ENCODE peak calls at places on chromosome 10, in five cellular contexts. One of them, this sample, is unnamed.

GRCh38 chr10:94197241-94197640 is 165.5 kb downstream of the NOC3L start:
- DNase-seq in A549: no peak
- DNase-seq in GM12878: no peak
- DNase-seq in endothelial cell of umbilical vein: no peak
- DNase-seq in HCT116: no peak
- DNase-seq in this sample: no peak

GRCh38 chr10:31318854-31319601 is at the start of gene ZEB1:
- DNase-seq in A549: peak
- DNase-seq in GM12878: no peak
- DNase-seq in endothelial cell of umbilical vein: peak
- DNase-seq in HCT116: peak
- DNase-seq in this sample: peak

GRCh38 chr10:15540729-15541128 is 169.6 kb upstream of the FAM171A1 start:
- DNase-seq in A549: no peak
- DNase-seq in GM12878: no peak
- DNase-seq in endothelial cell of umbilical vein: no peak
- DNase-seq in HCT116: no peak
- DNase-seq in this sample: no peak

GRCh38 chr10:120702032-120702431 is 149.1 kb upstream of the WDR11 start:
- DNase-seq in A549: no peak
- DNase-seq in GM12878: no peak
- DNase-seq in endothelial cell of umbilical vein: no peak
- DNase-seq in HCT116: no peak
- DNase-seq in this sample: no peak

GRCh38 chr10:14674376-14675050 is 100.2 kb downstream of the FAM107B start:
- DNase-seq in A549: no peak
- DNase-seq in GM12878: no peak
- DNase-seq in endothelial cell of umbilical vein: no peak
- DNase-seq in HCT116: no peak
- DNase-seq in this sample: no peak

GRCh38 chr10:14397069-14397468 is 66.3 kb upstream of the FRMD4A start:
- DNase-seq in A549: no peak
- DNase-seq in GM12878: no peak
- DNase-seq in endothelial cell of umbilical vein: no peak
- DNase-seq in HCT116: no peak
- DNase-seq in this sample: no peak

GRCh38 chr10:133349577-133350011 is 2.4 kb downstream of the PRAP1 start:
- DNase-seq in A549: no peak
- DNase-seq in GM12878: no peak
- DNase-seq in endothelial cell of umbilical vein: no peak
- DNase-seq in HCT116: no peak
- DNase-seq in this sample: no peak

GRCh38 chr10:84335516-84335915 is 7.1 kb downstream of the CCSER2 start:
- DNase-seq in A549: no peak
- DNase-seq in GM12878: no peak
- DNase-seq in endothelial cell of umbilical vein: no peak
- DNase-seq in HCT116: no peak
- DNase-seq in this sample: peak

GRCh38 chr10:86258940-86259339 is 107.7 kb downstream of the GRID1 start:
- DNase-seq in A549: no peak
- DNase-seq in GM12878: no peak
- DNase-seq in endothelial cell of umbilical vein: no peak
- DNase-seq in HCT116: no peak
- DNase-seq in this sample: no peak

GRCh38 chr10:121236621-121237020 is 361.6 kb downstream of the FGFR2 start:
- DNase-seq in A549: no peak
- DNase-seq in GM12878: no peak
- DNase-seq in endothelial cell of umbilical vein: no peak
- DNase-seq in HCT116: peak
- DNase-seq in this sample: no peak

GRCh38 chr10:15046626-15047025 is 2.9 kb downstream of the OLAH start:
- DNase-seq in A549: no peak
- DNase-seq in GM12878: no peak
- DNase-seq in endothelial cell of umbilical vein: no peak
- DNase-seq in HCT116: no peak
- DNase-seq in this sample: no peak

GRCh38 chr10:133013478-133013877 is 71.1 kb upstream of the CFAP46 start:
- DNase-seq in A549: no peak
- DNase-seq in GM12878: no peak
- DNase-seq in endothelial cell of umbilical vein: no peak
- DNase-seq in HCT116: no peak
- DNase-seq in this sample: peak

DNA sequence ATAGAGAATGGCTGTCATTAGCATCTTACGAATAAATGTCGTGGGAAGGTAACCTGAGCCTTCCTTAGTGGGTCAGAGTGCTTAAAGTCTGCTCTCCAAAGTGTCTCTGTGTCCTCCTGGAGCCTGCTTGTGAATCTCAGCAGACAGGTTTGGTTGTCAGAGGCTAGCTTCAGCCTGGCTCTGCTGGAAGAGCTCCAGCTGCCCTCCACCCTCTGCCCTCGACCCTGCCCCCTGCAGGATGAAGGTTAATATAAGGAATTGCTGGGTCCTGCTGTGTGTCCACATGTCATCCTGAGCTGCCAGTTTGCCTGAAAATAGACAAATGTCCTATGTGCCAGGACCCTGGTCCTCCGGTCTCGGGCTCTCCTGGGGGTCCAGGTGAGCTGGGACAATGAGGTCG is 33.5 kb downstream of the FAM241B start:
- DNase-seq in A549: peak
- DNase-seq in GM12878: no peak
- DNase-seq in endothelial cell of umbilical vein: no peak
- DNase-seq in HCT116: no peak
- DNase-seq in this sample: peak
- TF ChIP-seq CTCF in A549: no peak
- TF ChIP-seq CTCF in GM12878: no peak
- TF ChIP-seq CTCF in endothelial cell of umbilical vein: no peak
- TF ChIP-seq CTCF in HCT116: no peak
- TF ChIP-seq CTCF in this sample: peak

GRCh38 chr10:68879628-68880027 is 21.5 kb upstream of the DDX50 start:
- DNase-seq in A549: no peak
- DNase-seq in GM12878: no peak
- DNase-seq in endothelial cell of umbilical vein: no peak
- DNase-seq in HCT116: no peak
- DNase-seq in this sample: no peak
- TF ChIP-seq MAX in A549: no peak
- TF ChIP-seq MAX in GM12878: no peak
- TF ChIP-seq MAX in endothelial cell of umbilical vein: no peak
- TF ChIP-seq MAX in HCT116: no peak
- TF ChIP-seq MAX in this sample: no peak

DNA sequence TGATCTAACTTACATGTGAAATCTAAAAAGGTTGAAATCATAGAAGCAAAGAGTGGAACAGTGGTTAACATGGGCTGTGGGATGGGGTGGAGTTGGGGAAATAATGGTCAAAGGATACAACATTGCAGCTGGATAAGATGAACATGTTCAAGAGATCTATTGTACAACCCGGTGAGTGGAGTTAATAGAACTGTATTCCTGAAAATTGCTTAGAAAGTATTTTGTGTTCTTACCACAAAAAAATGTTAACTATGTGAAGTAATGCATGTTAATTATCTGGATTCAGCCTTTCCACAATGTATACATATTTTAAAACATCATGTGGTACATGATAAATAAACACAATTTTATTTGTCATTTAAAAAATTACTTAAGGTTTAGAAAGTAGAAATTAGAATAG is 271.0 kb upstream of the LRRTM3 start:
- DNase-seq in A549: no peak
- DNase-seq in GM12878: no peak
- DNase-seq in endothelial cell of umbilical vein: no peak
- DNase-seq in HCT116: no peak
- DNase-seq in this sample: no peak
- TF ChIP-seq POLR2A in A549: no peak
- TF ChIP-seq POLR2A in GM12878: no peak
- TF ChIP-seq POLR2A in endothelial cell of umbilical vein: no peak
- TF ChIP-seq POLR2A in HCT116: no peak
- TF ChIP-seq POLR2A in this sample: no peak

DNA sequence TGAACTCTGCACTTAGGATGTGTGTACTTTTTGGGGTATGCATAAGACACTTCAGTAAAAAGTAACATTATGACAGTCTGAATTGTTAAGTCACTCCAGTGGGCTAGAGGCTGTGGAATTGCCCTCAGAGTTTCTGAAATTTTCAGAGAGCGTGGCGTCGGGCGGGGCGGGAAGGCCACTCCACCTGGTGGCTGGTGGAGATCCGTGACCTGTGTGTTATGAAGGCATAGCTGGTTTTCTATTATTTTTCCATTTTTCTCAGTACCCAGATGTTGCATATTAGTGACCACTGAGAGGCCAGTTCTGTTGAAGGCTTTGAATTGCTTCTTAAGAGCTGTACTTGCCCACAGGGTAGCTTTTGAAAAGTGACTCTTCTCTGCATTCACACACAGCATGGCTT is 52.5 kb downstream of the TACR2 start:
- DNase-seq in A549: no peak
- DNase-seq in GM12878: no peak
- DNase-seq in endothelial cell of umbilical vein: no peak
- DNase-seq in HCT116: no peak
- DNase-seq in this sample: no peak
- TF ChIP-seq CTCF in A549: no peak
- TF ChIP-seq CTCF in GM12878: no peak
- TF ChIP-seq CTCF in endothelial cell of umbilical vein: no peak
- TF ChIP-seq CTCF in HCT116: no peak
- TF ChIP-seq CTCF in this sample: no peak

GRCh38 chr10:771647-772046 is 82.2 kb upstream of the DIP2C start:
- DNase-seq in A549: no peak
- DNase-seq in GM12878: no peak
- DNase-seq in endothelial cell of umbilical vein: no peak
- DNase-seq in HCT116: no peak
- DNase-seq in this sample: no peak
- TF ChIP-seq MAX in A549: no peak
- TF ChIP-seq MAX in GM12878: no peak
- TF ChIP-seq MAX in endothelial cell of umbilical vein: no peak
- TF ChIP-seq MAX in HCT116: no peak
- TF ChIP-seq MAX in this sample: no peak